ENCODE peak calls at places on chromosomes 2 and 18, in ten cellular contexts. R is erythroblast; E is right cardiac atrium; Z is GM04503; C is AG20443; M is stimulated activated CD8-positive, alpha-beta memory T cell treated with anti-CD3 and anti-CD28 coated beads, Interleukin-4, amount 100 ng/mL, for 1 hour; S is ACHN; J is RPMI7951; P is midbrain; D is KBM-7. G is an unnamed sample.

GRCh38 chr2:50295596-50295995 is 736.3 kb downstream of the NRXN1 start:
- DNase-seq in P (no peak), C (no peak), D (no peak), S (no peak), Z (no peak), J (no peak), R (no peak), M (no peak), E (no peak), G (no peak)

GRCh38 chr18:25169701-25170100 is 182.3 kb downstream of the ZNF521 start:
- DNase-seq in S (no peak), Z (no peak), E (no peak), J (no peak), C (no peak), P (no peak), M (no peak), R (no peak), D (no peak), G (no peak)

GRCh38 chr18:24799720-24800119 is 339.3 kb downstream of the HRH4 start:
- DNase-seq in D (no peak), R (no peak), J (no peak), P (no peak), E (no peak), S (no peak), M (no peak), C (no peak), Z (no peak), G (no peak)

GRCh38 chr2:72937356-72937669 is 20.0 kb downstream of the EMX1 start:
- DNase-seq in J (no peak), Z (no peak), R (no peak), C (peak; percentile 56), M (no peak), P (no peak), S (no peak), D (no peak), E (peak; percentile 42), G (no peak)

GRCh38 chr2:127044977-127045654 is 61.8 kb downstream of the BIN1 start:
- DNase-seq in D (no peak), Z (no peak), M (no peak), R (no peak), J (no peak), E (peak; percentile 66), S (no peak), C (peak; percentile 47), P (no peak), G (peak; percentile 29)

GRCh38 chr2:97900806-97901205 is 94.9 kb downstream of the TMEM131 start:
- DNase-seq in D (no peak), J (no peak), R (no peak), E (no peak), Z (no peak), P (no peak), C (no peak), S (no peak), M (no peak), G (no peak)

GRCh38 chr2:28469947-28470585 is 25.8 kb upstream of the PLB1 start:
- DNase-seq in E (no peak), R (no peak), D (peak; percentile 45), J (no peak), M (no peak), P (no peak), S (no peak), C (no peak), Z (no peak), G (no peak)

GRCh38 chr18:75036941-75037516 is 171.9 kb downstream of the PTGR3 start:
- DNase-seq in C (no peak), Z (no peak), M (no peak), E (no peak), S (no peak), D (no peak), R (no peak), P (no peak), J (no peak), G (no peak)

GRCh38 chr2:163800889-163801498 is 65.2 kb upstream of the FIGN start:
- DNase-seq in D (no peak), S (no peak), M (no peak), E (no peak), J (peak; percentile 46), R (no peak), P (peak; percentile 6), Z (peak; percentile 69), C (peak; percentile 51), G (peak; percentile 39)

GRCh38 chr18:58727776-58728500 is 56.7 kb downstream of the MALT1 start:
- DNase-seq in D (no peak), E (no peak), R (no peak), J (peak; percentile 2), S (no peak), P (no peak), M (no peak), Z (no peak), C (no peak), G (no peak)

GRCh38 chr2:128646091-128646490 is 327.4 kb upstream of the HS6ST1 start:
- DNase-seq in P (no peak), E (no peak), M (no peak), S (no peak), Z (no peak), C (no peak), J (no peak), R (no peak), D (no peak), G (no peak)